ENCODE peak calls at places on chromosomes 13 and 19, in five cellular contexts. W is Right ventricle myocardium inferior, U is ureter, Z is T-helper 2 cell, X is T-helper 9 cell. R is an unnamed sample.

GRCh38 chr13:99150575-99151370 is 49.9 kb upstream of the UBAC2 start:
- DNase-seq in W (no peak), U (peak), Z (no peak), X (no peak), R (no peak)

GRCh38 chr19:32318884-32319520 is 26.4 kb upstream of the ZNF507 start:
- DNase-seq in W (no peak), U (peak), Z (no peak), X (no peak), R (no peak)

GRCh38 chr19:5880604-5881078 is 10.3 kb upstream of the FUT5 start:
- DNase-seq in W (no peak), U (peak), Z (no peak), X (no peak), R (no peak)

GRCh38 chr13:73513751-73514150 is 454.9 kb downstream of the KLF5 start:
- DNase-seq in W (no peak), U (no peak), Z (no peak), X (no peak), R (no peak)

GRCh38 chr13:25371608-25372274 is at the start of gene ATP8A2:
- DNase-seq in W (no peak), U (no peak), Z (no peak), X (no peak), R (no peak)

GRCh38 chr19:7255119-7255518 is 39.1 kb downstream of the INSR start:
- DNase-seq in W (no peak), U (no peak), Z (no peak), X (no peak), R (no peak)

GRCh38 chr19:55085923-55086715 is 10.4 kb downstream of the EPS8L1 start:
- DNase-seq in W (no peak), U (no peak), Z (no peak), X (no peak), R (no peak)

GRCh38 chr13:39452412-39452811 is 150.6 kb downstream of the LHFPL6 start:
- DNase-seq in W (no peak), U (no peak), Z (no peak), X (no peak), R (no peak)

GRCh38 chr13:78785764-78786163 is 126.8 kb upstream of the OBI1 start:
- DNase-seq in W (no peak), U (no peak), Z (no peak), X (no peak), R (no peak)

GRCh38 chr19:4969772-4970531 is 1.0 kb downstream of the KDM4B start:
- DNase-seq in W (no peak), U (no peak), Z (no peak), X (no peak), R (no peak)

GRCh38 chr13:98476106-98476505 is 100.8 kb downstream of the STK24 start:
- DNase-seq in W (no peak), U (no peak), Z (peak), X (peak), R (peak)

GRCh38 chr19:10593820-10594637 is 6.9 kb upstream of the AP1M2 start:
- DNase-seq in W (no peak), U (no peak), Z (no peak), X (no peak), R (no peak)

GRCh38 chr13:45105895-45106294 is 14.4 kb upstream of the GTF2F2 start:
- DNase-seq in W (no peak), U (no peak), Z (no peak), X (no peak), R (no peak)

GRCh38 chr13:110047511-110047910 is 259.4 kb downstream of the COL4A1 start:
- DNase-seq in W (peak), U (peak), Z (no peak), X (no peak), R (no peak)

GRCh38 chr19:50702870-50703829 is 16.5 kb downstream of the SHANK1 start:
- DNase-seq in W (no peak), U (no peak), Z (no peak), X (no peak), R (no peak)

GRCh38 chr13:95607363-95607762 is 37.1 kb downstream of the DZIP1 start:
- DNase-seq in W (no peak), U (no peak), Z (no peak), X (no peak), R (no peak)

GRCh38 chr13:94586371-94586770 is 9.6 kb downstream of the TGDS start:
- DNase-seq in W (no peak), U (no peak), Z (no peak), X (no peak), R (no peak)

GRCh38 chr13:20231839-20232555 is at the start of gene GJB6:
- DNase-seq in W (no peak), U (no peak), Z (no peak), X (no peak), R (no peak)

GRCh38 chr13:19962894-19963293 is 4.4 kb downstream of the ZMYM2 start:
- DNase-seq in W (no peak), U (no peak), Z (no peak), X (no peak), R (no peak)

GRCh38 chr13:73828811-73829210 is 305.4 kb downstream of the KLF12 start:
- DNase-seq in W (no peak), U (no peak), Z (no peak), X (no peak), R (no peak)

GRCh38 chr13:47291116-47291656 is 394.3 kb upstream of the HTR2A start:
- DNase-seq in W (no peak), U (no peak), Z (no peak), X (no peak), R (no peak)

GRCh38 chr19:35890113-35890650 is 10.2 kb downstream of the NFKBID start:
- DNase-seq in W (peak), U (no peak), Z (no peak), X (no peak), R (no peak)

GRCh38 chr13:110539894-110540293 is 21.6 kb downstream of the RAB20 start:
- DNase-seq in W (no peak), U (no peak), Z (no peak), X (no peak), R (no peak)

GRCh38 chr13:48412881-48413351 is at the start of gene LPAR6:
- DNase-seq in W (no peak), U (no peak), Z (no peak), X (no peak), R (no peak)

GRCh38 chr19:18284710-18285430 is 3.4 kb upstream of the JUND start:
- DNase-seq in W (no peak), U (no peak), Z (no peak), X (no peak), R (peak)

GRCh38 chr13:24145231-24145630 is 15.3 kb upstream of the SPATA13 start:
- DNase-seq in W (no peak), U (no peak), Z (no peak), X (no peak), R (no peak)

GRCh38 chr19:771332-771785 is 20.4 kb downstream of the MISP start:
- DNase-seq in W (no peak), U (no peak), Z (no peak), X (no peak), R (no peak)

GRCh38 chr19:2235396-2236284 is 489 bp downstream of the PLEKHJ1 start:
- DNase-seq in W (no peak), U (no peak), Z (no peak), X (no peak), R (no peak)

GRCh38 chr13:27186295-27186694 is 14.7 kb upstream of the USP12 start:
- DNase-seq in W (no peak), U (peak), Z (no peak), X (no peak), R (no peak)

GRCh38 chr13:76161143-76161542 is 525.0 kb downstream of the LMO7 start:
- DNase-seq in W (no peak), U (no peak), Z (no peak), X (no peak), R (no peak)

GRCh38 chr13:91739751-91740150 is 341.3 kb downstream of the GPC5 start:
- DNase-seq in W (no peak), U (no peak), Z (no peak), X (no peak), R (no peak)

GRCh38 chr13:61036715-61037114 is 378.9 kb downstream of the PCDH20 start:
- DNase-seq in W (no peak), U (no peak), Z (no peak), X (no peak), R (no peak)

GRCh38 chr13:50080158-50080855 is 65.1 kb downstream of the KCNRG start:
- DNase-seq in W (no peak), U (no peak), Z (no peak), X (peak), R (peak)

GRCh38 chr19:18921593-18921992 is 2.1 kb downstream of the DDX49 start:
- DNase-seq in W (no peak), U (no peak), Z (no peak), X (no peak), R (no peak)

GRCh38 chr19:20325151-20325550 is 158.1 kb downstream of the ZNF486 start:
- DNase-seq in W (no peak), U (no peak), Z (no peak), X (no peak), R (no peak)

GRCh38 chr19:51311388-51312257 is at the start of gene IGLON5:
- DNase-seq in W (no peak), U (no peak), Z (no peak), X (no peak), R (no peak)

GRCh38 chr13:39565036-39565949 is 37.7 kb downstream of the LHFPL6 start:
- DNase-seq in W (no peak), U (no peak), Z (no peak), X (no peak), R (no peak)

GRCh38 chr13:101415358-101416174 is 742 bp downstream of the NALCN start:
- DNase-seq in W (peak), U (no peak), Z (no peak), X (no peak), R (no peak)

GRCh38 chr19:42086188-42086736 is 10.3 kb downstream of the ZNF574 start:
- DNase-seq in W (no peak), U (no peak), Z (no peak), X (no peak), R (no peak)

GRCh38 chr19:46834984-46835383 is 15.7 kb downstream of the AP2S1 start:
- DNase-seq in W (no peak), U (no peak), Z (no peak), X (no peak), R (no peak)